ENCODE peak calls at places on chromosomes 3 and 15, in six cellular contexts. L, I, N, C, P and E are unnamed samples.

GRCh38 chr15:77839970-77840609 is 207.4 kb upstream of the LINGO1 start:
- DNase-seq in L (no peak), C (no peak), N (no peak), I (peak), P (no peak), E (no peak)

GRCh38 chr3:149486726-149487125 is 12.2 kb downstream of the TM4SF4 start:
- DNase-seq in P (no peak), I (no peak), C (no peak), L (no peak), N (no peak), E (no peak)

GRCh38 chr3:162468791-162469190 is 972.2 kb downstream of the OTOL1 start:
- DNase-seq in L (no peak), C (no peak), I (no peak), P (no peak), N (no peak), E (no peak)

GRCh38 chr3:45546636-45547201 is 47.8 kb upstream of the LIMD1 start:
- DNase-seq in P (no peak), I (peak), N (no peak), C (no peak), L (no peak), E (no peak)

GRCh38 chr3:112813723-112814171 is 32.9 kb downstream of the CD200R1L start:
- DNase-seq in N (no peak), C (no peak), I (no peak), L (no peak), P (peak), E (no peak)

GRCh38 chr3:69113536-69113935 is 8.9 kb downstream of the LMOD3 start:
- DNase-seq in P (no peak), N (no peak), L (no peak), I (no peak), C (no peak), E (no peak)

GRCh38 chr15:57527382-57528091 is 64.2 kb upstream of the MYZAP start:
- DNase-seq in P (peak), C (peak), N (peak), I (peak), L (peak), E (no peak)

GRCh38 chr15:83845230-83845629 is 191.3 kb downstream of the ADAMTSL3 start:
- DNase-seq in N (no peak), I (no peak), C (no peak), L (no peak), P (no peak), E (no peak)

GRCh38 chr3:125651246-125651645 is 55.9 kb upstream of the OSBPL11 start:
- DNase-seq in L (no peak), P (no peak), C (no peak), N (no peak), I (no peak), E (no peak)

GRCh38 chr3:139639662-139640061 is 38.1 kb downstream of the NMNAT3 start:
- DNase-seq in I (no peak), P (no peak), L (no peak), C (no peak), N (no peak), E (no peak)

GRCh38 chr3:123740391-123740822 is 143.7 kb downstream of the MYLK start:
- DNase-seq in I (no peak), C (no peak), P (no peak), N (no peak), L (no peak), E (no peak)

GRCh38 chr3:119826714-119827113 is 44.8 kb downstream of the NR1I2 start:
- DNase-seq in N (no peak), C (no peak), I (no peak), P (no peak), L (no peak), E (no peak)

GRCh38 chr3:179322481-179323196 is at the start of gene ZNF639:
- DNase-seq in I (peak), L (peak), P (peak), C (peak), N (peak), E (peak)

GRCh38 chr15:89399390-89400120 is 64.9 kb upstream of the POLG start:
- DNase-seq in I (peak), C (peak), N (peak), P (no peak), L (peak), E (no peak)

GRCh38 chr3:25843332-25843731 is 53.4 kb downstream of the OXSM start:
- DNase-seq in C (no peak), L (no peak), N (no peak), I (no peak), P (no peak), E (no peak)

GRCh38 chr3:125054436-125055164 is 1.2 kb downstream of the HEG1 start:
- DNase-seq in I (no peak), N (no peak), C (peak), L (peak), P (no peak), E (peak)

GRCh38 chr3:13544293-13544831 is 4.6 kb upstream of the FBLN2 start:
- DNase-seq in I (peak), N (no peak), L (no peak), C (peak), P (no peak), E (peak)

GRCh38 chr3:110808630-110809029 is 263.0 kb upstream of the NECTIN3 start:
- DNase-seq in C (no peak), P (no peak), I (no peak), L (no peak), N (no peak), E (no peak)

GRCh38 chr15:93973287-93973686 is 258.1 kb upstream of the MCTP2 start:
- DNase-seq in N (no peak), I (no peak), C (no peak), P (no peak), L (peak), E (no peak)

GRCh38 chr3:176741648-176742047 is 455.6 kb downstream of the TBL1XR1 start:
- DNase-seq in N (no peak), C (peak), I (no peak), L (no peak), P (no peak), E (no peak)

GRCh38 chr15:91032919-91033803 is 10.8 kb upstream of the VPS33B start:
- DNase-seq in C (peak), N (peak), L (peak), I (peak), P (peak), E (peak)

GRCh38 chr3:183163563-183163962 is 1.0 kb upstream of the LAMP3 start:
- DNase-seq in I (no peak), P (no peak), L (no peak), N (no peak), C (no peak), E (no peak)

GRCh38 chr3:182979719-182980191 is 583 bp downstream of the DCUN1D1 start:
- DNase-seq in L (peak), C (peak), P (no peak), I (no peak), N (peak), E (no peak)

GRCh38 chr15:58212909-58213526 is 74.8 kb downstream of the AQP9 start:
- DNase-seq in L (no peak), P (no peak), I (no peak), C (peak), N (peak), E (no peak)

GRCh38 chr3:113247664-113248458 is 36.5 kb downstream of the BOC start:
- DNase-seq in C (no peak), L (no peak), N (no peak), P (no peak), I (no peak), E (no peak)

GRCh38 chr3:71341721-71342120 is 241.8 kb downstream of the FOXP1 start:
- DNase-seq in I (no peak), L (no peak), C (peak), P (no peak), N (no peak), E (no peak)

GRCh38 chr15:49185473-49185872 is 15.4 kb downstream of the GALK2 start:
- DNase-seq in N (no peak), I (no peak), L (no peak), C (no peak), P (no peak), E (no peak)

GRCh38 chr15:73851679-73852078 is 21.7 kb upstream of the TBC1D21 start:
- DNase-seq in C (peak), P (peak), L (peak), N (no peak), I (peak), E (no peak)

GRCh38 chr3:30751610-30752299 is 142.7 kb downstream of the GADL1 start:
- DNase-seq in I (no peak), N (no peak), L (no peak), P (no peak), C (peak), E (peak)

GRCh38 chr15:101267320-101268104 is 9.8 kb downstream of the SELENOS start:
- DNase-seq in P (peak), C (peak), I (peak), L (no peak), N (no peak), E (no peak)

GRCh38 chr15:23750776-23751175 is 63.7 kb upstream of the NDN start:
- DNase-seq in I (no peak), L (no peak), C (no peak), N (no peak), P (no peak), E (no peak)

GRCh38 chr15:78361956-78362506 is 21.9 kb downstream of the CRABP1 start:
- DNase-seq in N (no peak), L (no peak), P (no peak), C (no peak), I (no peak), E (no peak)